ENCODE peak calls at places on chromosomes 2 and 18, in seven cellular contexts. Q, B, G, E, I, O and V are unnamed samples.

GRCh38 chr2:119718391-119719260 is 39.6 kb downstream of the TMEM177 start:
- DNase-seq in Q (no peak), E (no peak), B (no peak), G (no peak), O (no peak), I (no peak), V (no peak)

GRCh38 chr2:236717719-236718118 is 148.1 kb downstream of the ACKR3 start:
- DNase-seq in G (no peak), I (no peak), O (no peak), E (no peak), B (no peak), Q (no peak), V (no peak)

GRCh38 chr2:241901500-241902351 is 32.2 kb downstream of the RTP5 start:
- DNase-seq in Q (no peak), B (no peak), G (peak), I (peak), O (no peak), E (no peak), V (peak)

GRCh38 chr2:28344756-28345291 is 47.8 kb upstream of the FOSL2 start:
- DNase-seq in B (no peak), I (no peak), E (no peak), O (no peak), Q (no peak), G (peak), V (no peak)

GRCh38 chr2:240601831-240602160 is 15.3 kb downstream of the CAPN10 start:
- DNase-seq in I (no peak), G (peak), E (no peak), B (no peak), O (no peak), Q (no peak), V (peak)

GRCh38 chr2:62934501-62934900 is 116.1 kb upstream of the OTX1 start:
- DNase-seq in I (no peak), G (no peak), B (no peak), E (no peak), Q (no peak), O (no peak), V (no peak)

GRCh38 chr2:16644204-16644925 is 21.3 kb downstream of the CYRIA start:
- DNase-seq in I (no peak), Q (peak), G (no peak), O (no peak), E (no peak), B (no peak), V (no peak)

GRCh38 chr2:40123746-40124145 is 328.1 kb downstream of the SLC8A1 start:
- DNase-seq in I (no peak), E (no peak), O (no peak), G (no peak), B (no peak), Q (no peak), V (no peak)

GRCh38 chr18:10421859-10422258 is 32.6 kb upstream of the APCDD1 start:
- DNase-seq in B (no peak), I (no peak), G (no peak), Q (no peak), E (no peak), O (no peak), V (no peak)

GRCh38 chr18:49768051-49768391 is 45.3 kb downstream of the ACAA2 start:
- DNase-seq in E (peak), O (no peak), Q (no peak), G (peak), I (no peak), B (no peak), V (no peak)

GRCh38 chr2:169002151-169002738 is 28.9 kb downstream of the ABCB11 start:
- DNase-seq in I (no peak), Q (no peak), O (no peak), G (no peak), E (no peak), B (no peak), V (no peak)

GRCh38 chr2:102708847-102709559 is 52.8 kb upstream of the TMEM182 start:
- DNase-seq in I (no peak), E (no peak), O (no peak), G (no peak), Q (no peak), B (no peak), V (no peak)

GRCh38 chr2:233061591-233062446 is 1.7 kb downstream of the INPP5D start:
- DNase-seq in G (peak), I (no peak), Q (no peak), E (no peak), B (no peak), O (no peak), V (no peak)